ENCODE peak calls at places on chromosomes 2 and 18, in four cellular contexts. Y is NCI-H748 treated with DMSO at 0.1 percent for 48 hours; K is activated effector memory CD4-positive, alpha-beta T cell treated with Interleukin-2 at 50 U/mL for 16 hours; L is NB4. J is an unnamed sample.
A peak's percentile ranks its signal among the peaks of the same experiment; 100 is the strongest.

GRCh38 chr2:80007722-80008503 is 296.6 kb downstream of the LRRTM1 start:
- DNase-seq in Y (no peak), K (no peak), L (no peak), J (no peak)

GRCh38 chr2:236661064-236661761 is 91.6 kb downstream of the ACKR3 start:
- DNase-seq in Y (no peak), K (no peak), L (no peak), J (no peak)

GRCh38 chr2:98522854-98523253 is 78.2 kb downstream of the INPP4A start:
- DNase-seq in Y (no peak), K (no peak), L (no peak), J (no peak)

GRCh38 chr2:149701241-149701640 is 113.7 kb upstream of the MMADHC start:
- DNase-seq in Y (no peak), K (no peak), L (no peak), J (no peak)

GRCh38 chr18:47141289-47141688 is 9.0 kb downstream of the HDHD2 start:
- DNase-seq in Y (no peak), K (no peak), L (no peak), J (no peak)

GRCh38 chr18:48405971-48406370 is 3.2 kb downstream of the ZBTB7C start:
- DNase-seq in Y (no peak), K (no peak), L (no peak), J (no peak)

GRCh38 chr2:98664323-98664722 is 55.9 kb downstream of the UNC50 start:
- DNase-seq in Y (no peak), K (peak; percentile 32), L (peak; percentile 84), J (no peak)

GRCh38 chr2:206083602-206084467 is 2.1 kb downstream of the INO80D start:
- DNase-seq in Y (peak; percentile 53), K (no peak), L (peak; percentile 61), J (no peak)

GRCh38 chr18:10727477-10727876 is 201.7 kb downstream of the NAPG start:
- DNase-seq in Y (no peak), K (no peak), L (no peak), J (no peak)

GRCh38 chr2:156765043-156765442 is 328.9 kb downstream of the GPD2 start:
- DNase-seq in Y (no peak), K (no peak), L (no peak), J (no peak)

GRCh38 chr2:86417961-86418360 is 23.2 kb upstream of the KDM3A start:
- DNase-seq in Y (no peak), K (no peak), L (no peak), J (no peak)

GRCh38 chr2:3628800-3629199 is 29.2 kb upstream of the ALLC start:
- DNase-seq in Y (no peak), K (no peak), L (no peak), J (peak; percentile 78)

GRCh38 chr18:52054301-52054700 is 285.7 kb upstream of the DCC start:
- DNase-seq in Y (no peak), K (no peak), L (no peak), J (no peak)

GRCh38 chr18:35506024-35506712 is 8.4 kb upstream of the INO80C start:
- DNase-seq in Y (no peak), K (no peak), L (no peak), J (no peak)

GRCh38 chr2:235270291-235270690 is 223.6 kb upstream of the AGAP1 start:
- DNase-seq in Y (no peak), K (no peak), L (no peak), J (no peak)

GRCh38 chr2:237165405-237166276 is 80.0 kb downstream of the COPS8 start:
- DNase-seq in Y (no peak), K (no peak), L (peak; percentile 28), J (no peak)

GRCh38 chr2:9753276-9753600 is 90.0 kb upstream of the TAF1B start:
- DNase-seq in Y (no peak), K (peak; percentile 47), L (peak; percentile 66), J (no peak)

GRCh38 chr2:136130045-136130444 is 12.1 kb upstream of the CXCR4 start:
- DNase-seq in Y (no peak), K (no peak), L (no peak), J (no peak)

GRCh38 chr18:79401494-79402208 is 5.9 kb downstream of the NFATC1 start:
- DNase-seq in Y (no peak), K (no peak), L (no peak), J (no peak)

GRCh38 chr2:44793322-44793870 is 148.1 kb upstream of the SIX3 start:
- DNase-seq in Y (no peak), K (no peak), L (peak; percentile 65), J (no peak)

GRCh38 chr18:73756256-73757091 is 391.2 kb downstream of the FBXO15 start:
- DNase-seq in Y (peak; percentile 87), K (no peak), L (no peak), J (no peak)

GRCh38 chr2:138649571-138649970 is 130.6 kb downstream of the NXPH2 start:
- DNase-seq in Y (no peak), K (no peak), L (no peak), J (no peak)

GRCh38 chr2:102618452-102619413 is 620 bp upstream of the SLC9A2 start:
- DNase-seq in Y (no peak), K (no peak), L (peak; percentile 37), J (no peak)

GRCh38 chr2:82539222-82539621 is 1919.9 kb downstream of the SUCLG1 start:
- DNase-seq in Y (no peak), K (no peak), L (no peak), J (no peak)

GRCh38 chr2:99961567-99961913 is 180.8 kb downstream of the AFF3 start:
- DNase-seq in Y (no peak), K (no peak), L (no peak), J (no peak)

GRCh38 chr2:101741775-101742520 is 44.4 kb downstream of the MAP4K4 start:
- DNase-seq in Y (no peak), K (no peak), L (no peak), J (peak; percentile 21)

GRCh38 chr2:217010173-217010572 is 150.3 kb upstream of the TNP1 start:
- DNase-seq in Y (no peak), K (no peak), L (no peak), J (no peak)

GRCh38 chr2:69577467-69578200 is 65.9 kb downstream of the AAK1 start:
- DNase-seq in Y (no peak), K (no peak), L (peak; percentile 61), J (no peak)

GRCh38 chr2:233430091-233430490 is 75.8 kb downstream of the DGKD start:
- DNase-seq in Y (no peak), K (no peak), L (no peak), J (no peak)

GRCh38 chr2:120315367-120316033 is 30.4 kb upstream of the INHBB start:
- DNase-seq in Y (no peak), K (no peak), L (no peak), J (no peak)

GRCh38 chr2:202147775-202148174 is 74.7 kb downstream of the KIAA2012 start:
- DNase-seq in Y (no peak), K (no peak), L (no peak), J (no peak)

GRCh38 chr2:133817680-133818566 is 249.7 kb upstream of the NCKAP5 start:
- DNase-seq in Y (no peak), K (no peak), L (peak; percentile 53), J (no peak)

GRCh38 chr18:68397241-68398035 is 317.5 kb downstream of the TMX3 start:
- DNase-seq in Y (no peak), K (no peak), L (no peak), J (no peak)

GRCh38 chr2:215736653-215737290 is 276.6 kb downstream of the MREG start:
- DNase-seq in Y (no peak), K (no peak), L (peak; percentile 9), J (no peak)

J was measured in NCI-H1436.